ENCODE peak calls at places on chromosomes 1 and 21, in ten cellular contexts. A is stomach, J is IMR-90, Z is prostate gland, N is heart left ventricle, S is suprapubic skin, L is tibial nerve, H is transverse colon, I is GM12878, Q is breast epithelium. O is an unnamed sample.
A peak's percentile ranks its signal among the peaks of the same experiment; 100 is the strongest.

GRCh38 chr1:151990856-151991198 is 2.8 kb downstream of the S100A10 start:
- DNase-seq in S (no peak), L (peak; percentile 61), A (peak; percentile 55), H (peak; percentile 71), Z (peak; percentile 79), J (peak; percentile 79), I (no peak), N (peak; percentile 56), Q (peak; percentile 53), O (no peak)

GRCh38 chr1:185376840-185377635 is 60.0 kb upstream of the IVNS1ABP start:
- DNase-seq in N (peak; percentile 26), S (no peak), Z (no peak), J (peak; percentile 76), I (no peak), Q (no peak), L (peak; percentile 31), H (no peak), A (no peak), O (no peak)

GRCh38 chr1:225908773-225909172 is 15.3 kb downstream of the PYCR2 start:
- DNase-seq in I (no peak), A (no peak), Z (no peak), L (no peak), S (no peak), H (no peak), Q (no peak), N (no peak), J (no peak), O (no peak)

GRCh38 chr1:53685272-53686051 is 53.5 kb downstream of the GLIS1 start:
- DNase-seq in I (no peak), A (no peak), L (no peak), H (no peak), S (no peak), Z (no peak), N (no peak), Q (no peak), J (peak; percentile 45), O (peak; percentile 81)

GRCh38 chr21:17554120-17554519 is 41.3 kb downstream of the CXADR start:
- DNase-seq in S (no peak), Z (no peak), N (no peak), J (no peak), Q (no peak), L (no peak), H (no peak), A (no peak), I (no peak), O (no peak)

GRCh38 chr1:44512313-44512885 is 107.3 kb downstream of the RNF220 start:
- DNase-seq in J (no peak), S (no peak), L (no peak), H (no peak), A (peak; percentile 53), N (no peak), I (no peak), Z (no peak), Q (no peak), O (no peak)

GRCh38 chr1:162902372-162902771 is 41.4 kb upstream of the CCDC190 start:
- DNase-seq in Q (no peak), L (no peak), S (no peak), J (peak; percentile 67), Z (no peak), I (no peak), N (no peak), H (no peak), A (no peak), O (no peak)

GRCh38 chr1:182015360-182015759 is 46.2 kb downstream of the ZNF648 start:
- DNase-seq in A (no peak), I (no peak), Q (no peak), J (no peak), N (no peak), S (no peak), L (no peak), H (no peak), Z (no peak), O (no peak)

GRCh38 chr1:162904579-162904978 is 43.6 kb upstream of the CCDC190 start:
- DNase-seq in A (no peak), J (no peak), Z (no peak), L (no peak), S (no peak), Q (no peak), H (no peak), I (no peak), N (peak; percentile 59), O (no peak)

GRCh38 chr1:6002714-6003501 is 10.7 kb upstream of the NPHP4 start:
- DNase-seq in Z (no peak), H (no peak), A (no peak), N (peak; percentile 61), J (no peak), S (peak; percentile 72), Q (no peak), I (no peak), L (no peak), O (no peak)

GRCh38 chr1:186236921-186237320 is 138.1 kb downstream of the TPR start:
- DNase-seq in H (no peak), Q (no peak), J (peak; percentile 95), A (no peak), L (no peak), I (no peak), Z (no peak), N (no peak), S (no peak), O (peak; percentile 54)

DNA sequence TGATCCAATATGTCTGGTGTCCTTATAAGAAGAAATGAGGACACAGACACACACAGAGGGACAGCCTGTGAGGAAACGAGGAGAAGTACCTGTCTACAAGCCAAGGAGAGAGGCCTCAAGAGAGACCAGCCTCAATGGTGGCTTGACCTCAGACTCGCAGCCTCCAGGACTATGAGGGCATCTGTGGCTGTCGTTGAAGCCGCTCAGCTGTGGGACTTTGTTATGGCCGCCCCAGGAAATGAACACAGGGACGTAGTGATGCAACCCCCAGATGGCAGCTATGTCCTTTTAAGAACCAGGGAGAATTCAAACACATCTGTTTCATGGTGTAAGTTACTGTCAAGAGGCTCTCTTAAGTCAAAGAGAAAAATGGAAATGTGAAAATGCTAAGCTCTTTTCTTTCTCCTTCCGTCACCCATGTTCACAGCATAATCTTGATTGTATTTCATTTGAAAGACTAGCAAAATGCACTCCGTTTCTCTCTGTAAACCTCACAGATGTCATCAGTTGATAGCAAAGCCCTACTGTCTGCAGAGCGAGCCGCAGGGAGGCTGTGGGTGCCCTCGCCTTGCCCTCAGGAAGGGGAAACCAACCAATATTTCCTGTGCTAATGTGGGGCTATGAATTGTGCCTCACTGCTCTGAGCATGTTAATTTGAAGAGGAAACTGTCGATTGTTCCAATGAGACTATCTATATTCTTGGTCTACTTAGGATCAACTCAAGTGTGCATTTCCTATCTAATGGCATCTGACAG is 21.3 kb downstream of the UBASH3A start:
- DNase-seq in H (peak; percentile 39), J (no peak), Z (no peak), Q (no peak), N (no peak), S (no peak), L (no peak), I (no peak), A (no peak), O (no peak)
- TF ChIP-seq POLR2A in H (no peak), J (no peak), Z (no peak), Q (no peak), N (no peak), S (no peak), L (no peak), I (no peak), A (no peak), O (no peak)

DNA sequence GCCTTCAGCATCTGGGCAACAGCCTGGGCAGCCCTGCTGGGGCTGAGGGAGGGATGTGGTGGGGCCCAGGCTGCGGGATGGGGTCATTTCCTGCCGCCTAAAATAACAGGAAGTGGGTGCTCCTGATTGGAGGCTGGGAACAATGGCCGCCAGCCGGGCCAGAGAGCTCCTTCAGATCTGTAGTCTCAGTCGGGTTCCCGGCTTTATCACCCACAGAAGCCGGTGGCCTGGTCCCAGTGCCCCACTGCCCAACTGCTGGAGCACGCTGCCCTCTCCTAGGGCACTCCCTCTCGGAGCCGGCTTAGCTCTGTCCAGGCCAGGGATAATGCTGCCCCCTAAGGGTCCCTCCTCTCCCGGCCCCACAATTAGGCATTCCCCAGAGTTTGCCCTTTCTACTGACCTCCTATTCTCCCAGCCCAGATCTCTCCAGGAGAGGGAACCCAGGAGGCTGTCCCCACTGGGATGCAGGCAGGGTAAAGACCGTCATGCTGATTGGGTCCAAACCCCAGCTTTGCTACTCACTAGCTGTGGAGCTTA is 5.1 kb downstream of the MAP7D1 start:
- DNase-seq in H (peak; percentile 65), J (peak; percentile 71), Z (no peak), N (peak; percentile 78), Q (peak; percentile 57), L (peak; percentile 50), S (peak; percentile 88), I (no peak), A (peak; percentile 60), O (peak; percentile 85)
- TF ChIP-seq POLR2A in H (peak; percentile 26), J (peak; percentile 71), Z (no peak), N (no peak), Q (no peak), L (no peak), S (no peak), I (peak; percentile 82), A (no peak), O (no peak)

DNA sequence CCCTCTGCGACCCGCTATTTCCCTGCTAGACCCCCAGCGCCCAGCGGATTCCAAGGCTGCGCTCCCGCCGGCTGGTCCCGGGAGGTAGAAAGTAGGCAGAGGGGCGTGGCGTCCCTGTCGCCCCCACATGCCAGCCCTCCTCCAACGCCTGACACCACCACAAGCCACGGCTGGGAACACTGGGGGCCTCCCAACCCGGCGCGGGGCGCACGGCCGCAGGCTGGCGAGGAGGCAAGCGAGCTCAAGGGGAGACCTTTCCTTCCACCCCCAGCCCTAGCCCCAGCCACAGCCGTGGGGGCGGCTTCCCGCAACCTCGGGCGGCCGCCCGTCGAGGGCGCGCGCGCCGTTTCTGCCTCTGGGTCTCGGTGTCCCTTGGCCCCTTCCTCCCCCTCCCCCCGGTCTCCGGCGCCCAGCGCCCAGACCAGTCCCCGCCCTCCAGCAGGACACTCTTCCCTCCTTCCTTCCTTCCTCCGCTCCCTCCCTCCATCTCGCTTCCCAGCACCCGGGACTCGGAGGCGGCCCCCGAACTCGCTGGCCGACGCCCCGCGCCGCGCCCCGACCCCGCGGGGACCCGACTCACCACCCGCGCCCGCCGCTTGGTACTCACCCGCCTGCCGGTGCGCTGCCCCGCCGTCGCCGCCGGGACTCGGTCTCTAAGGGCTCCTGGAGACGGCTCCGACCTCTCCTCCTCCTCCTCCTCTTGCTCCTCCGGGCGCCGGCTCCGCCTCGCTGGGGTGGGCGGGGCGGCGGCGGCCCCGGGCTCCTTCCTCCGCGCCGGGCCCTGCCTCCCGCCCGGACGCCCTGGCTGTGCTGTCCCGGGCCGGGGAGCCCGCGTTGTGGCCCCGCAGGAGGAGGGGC is at the start of gene GNG12:
- DNase-seq in L (peak; percentile 47), H (peak; percentile 75), N (peak; percentile 71), Z (peak; percentile 70), A (peak; percentile 77), Q (peak; percentile 57), J (peak; percentile 73), S (peak; percentile 85), I (no peak), O (peak; percentile 77)
- TF ChIP-seq POLR2A in L (no peak), H (peak; percentile 39), N (peak; percentile 25), Z (peak; percentile 54), A (no peak), Q (no peak), J (peak; percentile 66), S (no peak), I (no peak), O (peak; percentile 57)

DNA sequence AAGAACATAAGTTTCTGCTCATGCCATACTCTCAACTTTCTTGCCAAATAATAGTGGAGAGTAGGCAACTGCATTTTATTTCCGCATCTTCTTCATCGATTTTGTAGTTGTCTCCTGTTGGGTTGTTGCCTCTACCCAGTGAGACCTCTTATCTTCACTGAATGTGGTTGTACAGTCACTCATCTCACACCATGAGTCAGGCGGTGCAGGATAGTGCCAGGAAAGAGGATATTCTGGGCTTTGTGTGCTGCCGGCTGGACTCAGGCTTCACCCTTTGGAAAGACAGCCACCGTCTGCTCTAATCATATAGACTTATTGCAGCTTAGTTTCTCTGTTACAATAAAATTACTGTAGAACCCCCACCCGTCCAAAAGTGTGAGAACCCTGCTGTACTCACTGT is 154.3 kb upstream of the USP24 start:
- DNase-seq in L (no peak), N (no peak), J (peak; percentile 57), S (no peak), Q (no peak), A (no peak), H (no peak), Z (no peak), I (no peak), O (peak; percentile 16)
- TF ChIP-seq POLR2A in L (no peak), N (no peak), J (no peak), S (no peak), Q (no peak), A (no peak), H (no peak), Z (no peak), I (no peak), O (no peak)